ENCODE peak calls at places on chromosomes 1 and 21, in eight cellular contexts. C is fibroblast of mammary gland, S is brain pericyte, F is SW480, R is sciatic nerve, D is cardiac muscle cell, L is adipocyte, H is psoas muscle. A is an unnamed sample.

GRCh38 chr1:26923711-26924110 is 2.2 kb downstream of the NUDC start:
- DNase-seq in C (peak), S (no peak), F (no peak), R (no peak), D (no peak), L (no peak), H (no peak), A (no peak)

GRCh38 chr1:156543066-156543465 is 29.3 kb downstream of the IQGAP3 start:
- DNase-seq in C (no peak), S (no peak), F (no peak), R (no peak), D (no peak), L (no peak), H (no peak), A (peak)

GRCh38 chr1:33667386-33668282 is 195.2 kb downstream of the ZSCAN20 start:
- DNase-seq in C (no peak), S (no peak), F (peak), R (no peak), D (no peak), L (no peak), H (no peak), A (no peak)

GRCh38 chr1:18319099-18319498 is 161.6 kb upstream of the KLHDC7A start:
- DNase-seq in C (no peak), S (no peak), F (peak), R (no peak), D (no peak), L (no peak), H (no peak), A (no peak)

GRCh38 chr21:35083246-35083645 is 34.1 kb upstream of the RUNX1 start:
- DNase-seq in C (no peak), S (no peak), F (no peak), R (no peak), D (no peak), L (no peak), H (no peak), A (no peak)

GRCh38 chr1:169494343-169494742 is 8.6 kb upstream of the SLC19A2 start:
- DNase-seq in C (no peak), S (no peak), F (no peak), R (no peak), D (no peak), L (no peak), H (no peak), A (no peak)

GRCh38 chr1:154988053-154988954 is 5.1 kb upstream of the LENEP start:
- DNase-seq in C (no peak), S (no peak), F (no peak), R (peak), D (no peak), L (no peak), H (no peak), A (no peak)

GRCh38 chr1:219629481-219629880 is 16.6 kb upstream of the ZC3H11B start:
- DNase-seq in C (no peak), S (no peak), F (no peak), R (no peak), D (no peak), L (no peak), H (no peak), A (no peak)

GRCh38 chr1:234893725-234894630 is 234.7 kb downstream of the TOMM20 start:
- DNase-seq in C (peak), S (peak), F (peak), R (no peak), D (no peak), L (peak), H (no peak), A (peak)

GRCh38 chr1:46412853-46413595 is 18.9 kb downstream of the FAAH start:
- DNase-seq in C (no peak), S (no peak), F (no peak), R (no peak), D (peak), L (no peak), H (no peak), A (no peak)

GRCh38 chr1:206560021-206560716 is 52.1 kb downstream of the EIF2D start:
- DNase-seq in C (no peak), S (no peak), F (no peak), R (no peak), D (peak), L (no peak), H (no peak), A (no peak)

A was measured in DMS53.